ENCODE peak calls at places on chromosomes 5 and 9, in six cellular contexts. One of them, this sample, is unnamed.

GRCh38 chr9:37026085-37026935 is 7.8 kb downstream of the PAX5 start:
- DNase-seq in T-cell: no peak
- DNase-seq in NCI-H446 treated with DMSO at 0.1 percent for 48 hours: no peak
- DNase-seq in activated CD4-positive, alpha-beta T cell treated with anti-CD3 and anti-CD28 coated beads for 4 hours: no peak
- DNase-seq in fibroblast of lung: no peak
- DNase-seq in activated CD8-positive, alpha-beta memory T cell treated with anti-CD3 and anti-CD28 coated beads, Interleukin-2, amount 50 U/mL, for 48 hours: no peak
- DNase-seq in this sample: no peak

GRCh38 chr9:123399803-123400378 is 43.9 kb downstream of the CRB2 start:
- DNase-seq in T-cell: no peak
- DNase-seq in NCI-H446 treated with DMSO at 0.1 percent for 48 hours: no peak
- DNase-seq in activated CD4-positive, alpha-beta T cell treated with anti-CD3 and anti-CD28 coated beads for 4 hours: no peak
- DNase-seq in fibroblast of lung: no peak
- DNase-seq in activated CD8-positive, alpha-beta memory T cell treated with anti-CD3 and anti-CD28 coated beads, Interleukin-2, amount 50 U/mL, for 48 hours: peak
- DNase-seq in this sample: no peak

GRCh38 chr9:35673998-35674361 is 252 bp downstream of the CA9 start:
- DNase-seq in T-cell: no peak
- DNase-seq in NCI-H446 treated with DMSO at 0.1 percent for 48 hours: no peak
- DNase-seq in activated CD4-positive, alpha-beta T cell treated with anti-CD3 and anti-CD28 coated beads for 4 hours: no peak
- DNase-seq in fibroblast of lung: no peak
- DNase-seq in activated CD8-positive, alpha-beta memory T cell treated with anti-CD3 and anti-CD28 coated beads, Interleukin-2, amount 50 U/mL, for 48 hours: no peak
- DNase-seq in this sample: no peak

GRCh38 chr5:73709536-73710129 is 83.6 kb downstream of the ARHGEF28 start:
- DNase-seq in T-cell: no peak
- DNase-seq in NCI-H446 treated with DMSO at 0.1 percent for 48 hours: no peak
- DNase-seq in activated CD4-positive, alpha-beta T cell treated with anti-CD3 and anti-CD28 coated beads for 4 hours: no peak
- DNase-seq in fibroblast of lung: no peak
- DNase-seq in activated CD8-positive, alpha-beta memory T cell treated with anti-CD3 and anti-CD28 coated beads, Interleukin-2, amount 50 U/mL, for 48 hours: no peak
- DNase-seq in this sample: no peak

GRCh38 chr5:6745706-6746217 is 32.5 kb downstream of the TENT4A start:
- DNase-seq in T-cell: no peak
- DNase-seq in NCI-H446 treated with DMSO at 0.1 percent for 48 hours: no peak
- DNase-seq in activated CD4-positive, alpha-beta T cell treated with anti-CD3 and anti-CD28 coated beads for 4 hours: peak
- DNase-seq in fibroblast of lung: peak
- DNase-seq in activated CD8-positive, alpha-beta memory T cell treated with anti-CD3 and anti-CD28 coated beads, Interleukin-2, amount 50 U/mL, for 48 hours: peak
- DNase-seq in this sample: no peak

GRCh38 chr5:68161156-68161555 is 54.4 kb upstream of the PIK3R1 start:
- DNase-seq in T-cell: no peak
- DNase-seq in NCI-H446 treated with DMSO at 0.1 percent for 48 hours: no peak
- DNase-seq in activated CD4-positive, alpha-beta T cell treated with anti-CD3 and anti-CD28 coated beads for 4 hours: no peak
- DNase-seq in fibroblast of lung: no peak
- DNase-seq in activated CD8-positive, alpha-beta memory T cell treated with anti-CD3 and anti-CD28 coated beads, Interleukin-2, amount 50 U/mL, for 48 hours: no peak
- DNase-seq in this sample: no peak

GRCh38 chr5:73201547-73202513 is 28.8 kb downstream of the TMEM174 start:
- DNase-seq in T-cell: peak
- DNase-seq in NCI-H446 treated with DMSO at 0.1 percent for 48 hours: peak
- DNase-seq in activated CD4-positive, alpha-beta T cell treated with anti-CD3 and anti-CD28 coated beads for 4 hours: peak
- DNase-seq in fibroblast of lung: peak
- DNase-seq in activated CD8-positive, alpha-beta memory T cell treated with anti-CD3 and anti-CD28 coated beads, Interleukin-2, amount 50 U/mL, for 48 hours: peak
- DNase-seq in this sample: peak

GRCh38 chr5:172935096-172935495 is 24.1 kb upstream of the RPL26L1 start:
- DNase-seq in T-cell: no peak
- DNase-seq in NCI-H446 treated with DMSO at 0.1 percent for 48 hours: no peak
- DNase-seq in activated CD4-positive, alpha-beta T cell treated with anti-CD3 and anti-CD28 coated beads for 4 hours: no peak
- DNase-seq in fibroblast of lung: no peak
- DNase-seq in activated CD8-positive, alpha-beta memory T cell treated with anti-CD3 and anti-CD28 coated beads, Interleukin-2, amount 50 U/mL, for 48 hours: no peak
- DNase-seq in this sample: no peak

GRCh38 chr5:84131372-84131771 is 253.3 kb downstream of the EDIL3 start:
- DNase-seq in T-cell: no peak
- DNase-seq in NCI-H446 treated with DMSO at 0.1 percent for 48 hours: peak
- DNase-seq in activated CD4-positive, alpha-beta T cell treated with anti-CD3 and anti-CD28 coated beads for 4 hours: no peak
- DNase-seq in fibroblast of lung: peak
- DNase-seq in activated CD8-positive, alpha-beta memory T cell treated with anti-CD3 and anti-CD28 coated beads, Interleukin-2, amount 50 U/mL, for 48 hours: no peak
- DNase-seq in this sample: no peak

GRCh38 chr5:107422494-107422893 is 248.2 kb downstream of the EFNA5 start:
- DNase-seq in T-cell: no peak
- DNase-seq in NCI-H446 treated with DMSO at 0.1 percent for 48 hours: no peak
- DNase-seq in activated CD4-positive, alpha-beta T cell treated with anti-CD3 and anti-CD28 coated beads for 4 hours: no peak
- DNase-seq in fibroblast of lung: no peak
- DNase-seq in activated CD8-positive, alpha-beta memory T cell treated with anti-CD3 and anti-CD28 coated beads, Interleukin-2, amount 50 U/mL, for 48 hours: no peak
- DNase-seq in this sample: no peak

GRCh38 chr5:57186194-57186593 is 12.3 kb downstream of the GPBP1 start:
- DNase-seq in T-cell: no peak
- DNase-seq in NCI-H446 treated with DMSO at 0.1 percent for 48 hours: no peak
- DNase-seq in activated CD4-positive, alpha-beta T cell treated with anti-CD3 and anti-CD28 coated beads for 4 hours: no peak
- DNase-seq in fibroblast of lung: no peak
- DNase-seq in activated CD8-positive, alpha-beta memory T cell treated with anti-CD3 and anti-CD28 coated beads, Interleukin-2, amount 50 U/mL, for 48 hours: no peak
- DNase-seq in this sample: no peak

GRCh38 chr5:35470866-35471265 is 146.8 kb upstream of the SPEF2 start:
- DNase-seq in T-cell: no peak
- DNase-seq in NCI-H446 treated with DMSO at 0.1 percent for 48 hours: no peak
- DNase-seq in activated CD4-positive, alpha-beta T cell treated with anti-CD3 and anti-CD28 coated beads for 4 hours: no peak
- DNase-seq in fibroblast of lung: no peak
- DNase-seq in activated CD8-positive, alpha-beta memory T cell treated with anti-CD3 and anti-CD28 coated beads, Interleukin-2, amount 50 U/mL, for 48 hours: no peak
- DNase-seq in this sample: no peak

GRCh38 chr5:151870820-151871219 is 53.8 kb downstream of the GLRA1 start:
- DNase-seq in T-cell: no peak
- DNase-seq in NCI-H446 treated with DMSO at 0.1 percent for 48 hours: peak
- DNase-seq in activated CD4-positive, alpha-beta T cell treated with anti-CD3 and anti-CD28 coated beads for 4 hours: no peak
- DNase-seq in fibroblast of lung: peak
- DNase-seq in activated CD8-positive, alpha-beta memory T cell treated with anti-CD3 and anti-CD28 coated beads, Interleukin-2, amount 50 U/mL, for 48 hours: no peak
- DNase-seq in this sample: no peak

GRCh38 chr9:31124389-31124788 is 1260.1 kb upstream of the ACO1 start:
- DNase-seq in T-cell: no peak
- DNase-seq in NCI-H446 treated with DMSO at 0.1 percent for 48 hours: no peak
- DNase-seq in activated CD4-positive, alpha-beta T cell treated with anti-CD3 and anti-CD28 coated beads for 4 hours: no peak
- DNase-seq in fibroblast of lung: no peak
- DNase-seq in activated CD8-positive, alpha-beta memory T cell treated with anti-CD3 and anti-CD28 coated beads, Interleukin-2, amount 50 U/mL, for 48 hours: no peak
- DNase-seq in this sample: no peak

GRCh38 chr5:138054863-138055558 is 22.1 kb upstream of the FAM13B start:
- DNase-seq in T-cell: no peak
- DNase-seq in NCI-H446 treated with DMSO at 0.1 percent for 48 hours: no peak
- DNase-seq in activated CD4-positive, alpha-beta T cell treated with anti-CD3 and anti-CD28 coated beads for 4 hours: no peak
- DNase-seq in fibroblast of lung: no peak
- DNase-seq in activated CD8-positive, alpha-beta memory T cell treated with anti-CD3 and anti-CD28 coated beads, Interleukin-2, amount 50 U/mL, for 48 hours: no peak
- DNase-seq in this sample: no peak